ENCODE peak calls at places on chromosomes 1 and 21, in four cellular contexts. One of them, this sample, is unnamed.

GRCh38 chr1:38872401-38873026 is 634 bp downstream of the MYCBP start:
- DNase-seq in pancreas: no peak
- DNase-seq in cardiac muscle cell: peak
- DNase-seq in tibial artery: no peak
- DNase-seq in this sample: no peak

GRCh38 chr1:93613895-93614294 is 67.7 kb downstream of the BCAR3 start:
- DNase-seq in cardiac muscle cell: peak
- DNase-seq in tibial artery: peak
- DNase-seq in pancreas: peak
- DNase-seq in this sample: peak

GRCh38 chr1:93977546-93977945 is 68.3 kb upstream of the GCLM start:
- DNase-seq in cardiac muscle cell: peak
- DNase-seq in tibial artery: no peak
- DNase-seq in pancreas: no peak
- DNase-seq in this sample: no peak

GRCh38 chr1:109258481-109259466 is 9.4 kb downstream of the CELSR2 start:
- DNase-seq in pancreas: peak
- DNase-seq in tibial artery: no peak
- DNase-seq in cardiac muscle cell: no peak
- DNase-seq in this sample: peak

GRCh38 chr21:32908529-32908928 is 117.2 kb upstream of the OLIG2 start:
- DNase-seq in pancreas: no peak
- DNase-seq in cardiac muscle cell: no peak
- DNase-seq in tibial artery: no peak
- DNase-seq in this sample: no peak

GRCh38 chr1:67572594-67573221 is 112.3 kb upstream of the GADD45A start:
- DNase-seq in pancreas: peak
- DNase-seq in tibial artery: no peak
- DNase-seq in cardiac muscle cell: no peak
- DNase-seq in this sample: peak

GRCh38 chr1:182679684-182680083 is 4.7 kb downstream of the RGS8 start:
- DNase-seq in cardiac muscle cell: no peak
- DNase-seq in tibial artery: no peak
- DNase-seq in pancreas: no peak
- DNase-seq in this sample: no peak

GRCh38 chr1:228393268-228393699 is 13.4 kb downstream of the TRIM11 start:
- DNase-seq in cardiac muscle cell: peak
- DNase-seq in tibial artery: peak
- DNase-seq in pancreas: peak
- DNase-seq in this sample: peak

GRCh38 chr1:26959722-26960624 is at the start of gene KDF1:
- DNase-seq in cardiac muscle cell: no peak
- DNase-seq in pancreas: peak
- DNase-seq in tibial artery: no peak
- DNase-seq in this sample: no peak

GRCh38 chr1:172469717-172470116 is 25.8 kb upstream of the PIGC start:
- DNase-seq in tibial artery: no peak
- DNase-seq in pancreas: no peak
- DNase-seq in cardiac muscle cell: no peak
- DNase-seq in this sample: no peak

GRCh38 chr1:205313681-205314308 is 7.8 kb downstream of the NUAK2 start:
- DNase-seq in tibial artery: peak
- DNase-seq in pancreas: no peak
- DNase-seq in cardiac muscle cell: peak
- DNase-seq in this sample: peak

GRCh38 chr1:169941982-169942830 is 48.5 kb upstream of the SCYL3 start:
- DNase-seq in tibial artery: no peak
- DNase-seq in cardiac muscle cell: peak
- DNase-seq in pancreas: no peak
- DNase-seq in this sample: no peak

GRCh38 chr1:19342894-19343616 is 30.9 kb downstream of the SLC66A1 start:
- DNase-seq in tibial artery: no peak
- DNase-seq in pancreas: no peak
- DNase-seq in cardiac muscle cell: no peak
- DNase-seq in this sample: no peak

GRCh38 chr1:26949926-26950319 is 10.3 kb downstream of the KDF1 start:
- DNase-seq in tibial artery: no peak
- DNase-seq in pancreas: no peak
- DNase-seq in cardiac muscle cell: no peak
- DNase-seq in this sample: no peak

GRCh38 chr21:45509566-45510465 is 32.4 kb downstream of the SLC19A1 start:
- DNase-seq in tibial artery: no peak
- DNase-seq in cardiac muscle cell: no peak
- DNase-seq in pancreas: peak
- DNase-seq in this sample: peak

GRCh38 chr1:31595836-31596736 is 19.8 kb downstream of the TINAGL1 start:
- DNase-seq in cardiac muscle cell: no peak
- DNase-seq in tibial artery: no peak
- DNase-seq in pancreas: no peak
- DNase-seq in this sample: no peak

GRCh38 chr1:118155106-118155505 is 29.9 kb downstream of the SPAG17 start:
- DNase-seq in cardiac muscle cell: no peak
- DNase-seq in pancreas: no peak
- DNase-seq in tibial artery: no peak
- DNase-seq in this sample: no peak

GRCh38 chr1:85495556-85495955 is 30.6 kb upstream of the DDAH1 start:
- DNase-seq in pancreas: no peak
- DNase-seq in tibial artery: no peak
- DNase-seq in cardiac muscle cell: no peak
- DNase-seq in this sample: no peak

GRCh38 chr1:61295818-61296537 is 213.6 kb downstream of the NFIA start:
- DNase-seq in cardiac muscle cell: no peak
- DNase-seq in tibial artery: no peak
- DNase-seq in pancreas: no peak
- DNase-seq in this sample: no peak

GRCh38 chr1:160658956-160659255 is 12.1 kb upstream of the SLAMF1 start:
- DNase-seq in pancreas: no peak
- DNase-seq in tibial artery: no peak
- DNase-seq in cardiac muscle cell: no peak
- DNase-seq in this sample: no peak

GRCh38 chr21:33640697-33641338 is 723 bp downstream of the CRYZL1 start:
- DNase-seq in cardiac muscle cell: peak
- DNase-seq in tibial artery: no peak
- DNase-seq in pancreas: no peak
- DNase-seq in this sample: no peak

GRCh38 chr1:240808381-240808780 is 196.4 kb upstream of the GREM2 start:
- DNase-seq in tibial artery: no peak
- DNase-seq in pancreas: no peak
- DNase-seq in cardiac muscle cell: no peak
- DNase-seq in this sample: no peak
- TF ChIP-seq CTCF in tibial artery: no peak
- TF ChIP-seq CTCF in pancreas: no peak
- TF ChIP-seq CTCF in cardiac muscle cell: no peak
- TF ChIP-seq CTCF in this sample: no peak

GRCh38 chr1:197980457-197980856 is 63.3 kb downstream of the LHX9 start:
- DNase-seq in tibial artery: no peak
- DNase-seq in pancreas: no peak
- DNase-seq in cardiac muscle cell: no peak
- DNase-seq in this sample: no peak
- TF ChIP-seq CTCF in tibial artery: no peak
- TF ChIP-seq CTCF in pancreas: no peak
- TF ChIP-seq CTCF in cardiac muscle cell: no peak
- TF ChIP-seq CTCF in this sample: no peak

GRCh38 chr1:156225677-156226014 is 12.8 kb downstream of the PMF1 start:
- DNase-seq in tibial artery: no peak
- DNase-seq in cardiac muscle cell: no peak
- DNase-seq in pancreas: no peak
- DNase-seq in this sample: no peak
- TF ChIP-seq CTCF in tibial artery: no peak
- TF ChIP-seq CTCF in cardiac muscle cell: no peak
- TF ChIP-seq CTCF in pancreas: peak
- TF ChIP-seq CTCF in this sample: no peak

GRCh38 chr1:91165033-91165654 is 143.3 kb upstream of the ZNF644 start:
- DNase-seq in pancreas: peak
- DNase-seq in tibial artery: peak
- DNase-seq in cardiac muscle cell: peak
- DNase-seq in this sample: peak

GRCh38 chr1:91162613-91163012 is 140.8 kb upstream of the ZNF644 start:
- DNase-seq in pancreas: no peak
- DNase-seq in tibial artery: no peak
- DNase-seq in cardiac muscle cell: no peak
- DNase-seq in this sample: no peak

GRCh38 chr1:91161749-91162148 is 139.9 kb upstream of the ZNF644 start:
- DNase-seq in tibial artery: no peak
- DNase-seq in cardiac muscle cell: no peak
- DNase-seq in pancreas: no peak
- DNase-seq in this sample: no peak

GRCh38 chr1:91170571-91170970 is 148.7 kb upstream of the ZNF644 start:
- DNase-seq in tibial artery: no peak
- DNase-seq in cardiac muscle cell: no peak
- DNase-seq in pancreas: no peak
- DNase-seq in this sample: no peak

GRCh38 chr1:91166106-91166712 is 144.4 kb upstream of the ZNF644 start:
- DNase-seq in cardiac muscle cell: peak
- DNase-seq in pancreas: peak
- DNase-seq in tibial artery: peak
- DNase-seq in this sample: peak
- TF ChIP-seq CTCF in cardiac muscle cell: peak
- TF ChIP-seq CTCF in pancreas: peak
- TF ChIP-seq CTCF in tibial artery: peak
- TF ChIP-seq CTCF in this sample: peak

DNA sequence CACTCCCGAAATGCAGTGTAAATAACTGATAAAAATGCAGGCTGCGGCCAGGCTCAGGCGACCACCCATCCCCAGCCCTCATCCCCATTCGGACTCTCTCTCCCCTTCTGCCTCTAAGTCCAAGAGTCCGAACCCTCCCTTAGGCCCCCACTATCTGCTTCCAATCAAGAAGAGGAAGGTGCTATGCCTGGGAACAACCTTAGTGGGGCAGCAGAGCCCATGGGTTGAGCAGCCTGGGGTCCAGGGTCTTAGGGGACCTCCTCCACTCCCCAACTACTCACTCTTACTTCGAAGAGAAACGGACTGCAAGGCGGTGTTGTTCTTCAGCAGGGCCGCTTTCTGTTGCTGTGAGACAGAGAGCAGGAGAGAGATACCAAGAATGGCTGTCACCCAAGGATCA is 12.2 kb downstream of the ARHGEF2 start:
- DNase-seq in cardiac muscle cell: no peak
- DNase-seq in pancreas: no peak
- DNase-seq in tibial artery: no peak
- DNase-seq in this sample: no peak
- TF ChIP-seq CTCF in cardiac muscle cell: peak
- TF ChIP-seq CTCF in pancreas: no peak
- TF ChIP-seq CTCF in tibial artery: no peak
- TF ChIP-seq CTCF in this sample: no peak

DNA sequence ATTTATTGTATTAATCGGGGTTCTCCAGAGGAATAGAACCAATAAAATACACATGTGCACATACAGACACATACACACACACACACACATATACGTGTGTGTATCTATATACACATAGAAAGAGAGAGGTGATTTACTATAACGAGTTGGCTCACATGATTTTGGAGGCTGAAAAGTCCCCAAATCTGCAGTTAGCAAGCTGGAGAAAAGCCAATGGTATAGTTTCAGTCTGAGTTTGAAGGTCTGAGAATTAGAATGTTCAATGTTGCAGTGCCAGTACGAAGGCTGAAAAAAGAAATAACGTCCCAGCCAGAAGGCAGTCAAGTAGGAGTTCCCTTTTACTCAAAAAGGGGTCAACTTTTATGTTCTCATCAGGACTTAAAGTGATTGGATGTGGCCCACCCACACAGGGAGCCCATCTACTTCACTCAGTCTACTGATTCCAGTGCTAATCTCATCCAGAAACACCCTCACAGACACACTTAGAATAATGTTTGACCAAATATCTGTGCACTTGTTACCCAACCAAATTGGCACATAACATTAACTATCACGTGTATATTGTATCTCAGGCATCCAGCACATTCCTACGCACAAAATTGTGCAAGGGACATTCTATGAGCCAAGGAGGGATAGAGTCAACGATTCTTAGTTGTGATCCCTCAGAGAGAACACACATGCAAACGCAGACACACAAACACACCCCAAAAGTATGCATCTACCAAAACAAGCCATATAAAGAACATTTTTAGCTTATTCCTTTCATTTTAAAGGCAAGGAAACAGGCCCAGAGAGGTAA is 195.5 kb upstream of the DUSP10 start:
- DNase-seq in pancreas: no peak
- DNase-seq in cardiac muscle cell: no peak
- DNase-seq in tibial artery: no peak
- DNase-seq in this sample: no peak
- TF ChIP-seq CTCF in pancreas: no peak
- TF ChIP-seq CTCF in cardiac muscle cell: no peak
- TF ChIP-seq CTCF in tibial artery: no peak
- TF ChIP-seq CTCF in this sample: no peak

GRCh38 chr1:8428441-8428840 is 110.5 kb downstream of the SLC45A1 start:
- DNase-seq in pancreas: no peak
- DNase-seq in tibial artery: no peak
- DNase-seq in cardiac muscle cell: no peak
- DNase-seq in this sample: no peak

GRCh38 chr1:8430476-8430875 is 112.6 kb downstream of the SLC45A1 start:
- DNase-seq in pancreas: no peak
- DNase-seq in cardiac muscle cell: no peak
- DNase-seq in tibial artery: no peak
- DNase-seq in this sample: no peak

GRCh38 chr1:8431779-8432178 is 113.9 kb downstream of the SLC45A1 start:
- DNase-seq in cardiac muscle cell: no peak
- DNase-seq in tibial artery: no peak
- DNase-seq in pancreas: no peak
- DNase-seq in this sample: no peak

GRCh38 chr1:8429549-8430105 is 111.7 kb downstream of the SLC45A1 start:
- DNase-seq in tibial artery: no peak
- DNase-seq in pancreas: no peak
- DNase-seq in cardiac muscle cell: no peak
- DNase-seq in this sample: no peak

GRCh38 chr1:8431028-8431427 is 113.1 kb downstream of the SLC45A1 start:
- DNase-seq in tibial artery: no peak
- DNase-seq in pancreas: no peak
- DNase-seq in cardiac muscle cell: no peak
- DNase-seq in this sample: no peak
- TF ChIP-seq CTCF in tibial artery: no peak
- TF ChIP-seq CTCF in pancreas: no peak
- TF ChIP-seq CTCF in cardiac muscle cell: no peak
- TF ChIP-seq CTCF in this sample: no peak

This sample was measured in heart left ventricle.